ENCODE peak calls at places on chromosomes 3 and 15, in six cellular contexts. A is H1, W is neuronal stem cell, V is DND-41, R is GM23248, M is mesenchymal stem cell. F is an unnamed sample. For H3K27me3, the result is how much of the 10 kb centered on the place peaks cover.

GRCh38 chr3:68878322-68878721 is 54.0 kb downstream of the TAFA4 start:
- DNase-seq in A (no peak), W (peak), V (no peak), R (peak), M (peak), F (peak)

GRCh38 chr3:191563722-191564121 is 102.8 kb downstream of the PYDC2 start:
- DNase-seq in A (no peak), W (no peak), V (no peak), R (no peak), M (no peak), F (no peak)

GRCh38 chr15:101472033-101472432 is 17.5 kb downstream of the PCSK6 start:
- DNase-seq in A (no peak), W (no peak), V (no peak), R (no peak), M (no peak), F (no peak)

GRCh38 chr3:149397528-149397927 is 20.1 kb upstream of the TM4SF1 start:
- DNase-seq in A (no peak), W (no peak), V (no peak), R (no peak), M (no peak), F (no peak)

GRCh38 chr3:104245981-104246380 is 1120.7 kb upstream of the ALCAM start:
- DNase-seq in A (no peak), W (no peak), V (no peak), R (no peak), M (no peak), F (no peak)

GRCh38 chr3:71104090-71104489 is 479.4 kb downstream of the FOXP1 start:
- DNase-seq in A (no peak), W (no peak), V (no peak), R (peak), M (peak), F (no peak)

GRCh38 chr3:59429203-59429602 is 379.4 kb upstream of the CFAP20DC start:
- DNase-seq in A (no peak), W (no peak), V (no peak), R (peak), M (peak), F (no peak)

GRCh38 chr3:190728574-190729246 is 133.8 kb downstream of the GMNC start:
- DNase-seq in A (no peak), W (no peak), V (no peak), R (peak), M (peak), F (no peak)

GRCh38 chr3:156211583-156211982 is 91.2 kb downstream of the KCNAB1 start:
- DNase-seq in A (no peak), W (no peak), V (no peak), R (peak), M (no peak), F (no peak)

GRCh38 chr15:70111203-70112017 is 13.7 kb upstream of the TLE3 start:
- DNase-seq in A (peak), W (peak), V (peak), R (peak), M (peak), F (peak)

GRCh38 chr3:47362704-47363103 is 18.1 kb upstream of the PTPN23 start:
- DNase-seq in A (no peak), W (no peak), V (no peak), R (no peak), M (no peak), F (no peak)

GRCh38 chr3:43629254-43629653 is 7.4 kb upstream of the ANO10 start:
- DNase-seq in A (no peak), W (no peak), V (no peak), R (peak), M (no peak), F (no peak)

GRCh38 chr3:188431553-188431952 is 277.6 kb downstream of the LPP start:
- DNase-seq in A (no peak), W (no peak), V (no peak), R (peak), M (peak), F (no peak)

GRCh38 chr3:159273608-159274007 is 471.8 kb downstream of the MFSD1 start:
- DNase-seq in A (no peak), W (peak), V (peak), R (peak), M (peak), F (peak)

GRCh38 chr3:110697961-110698360 is 373.7 kb upstream of the NECTIN3 start:
- DNase-seq in A (no peak), W (no peak), V (no peak), R (peak), M (peak), F (no peak)

GRCh38 chr15:47331796-47332480 is 385.4 kb upstream of the SEMA6D start:
- DNase-seq in A (no peak), W (no peak), V (no peak), R (peak), M (peak), F (no peak)

GRCh38 chr15:57138260-57138895 is 219.9 kb downstream of the TCF12 start:
- DNase-seq in A (peak), W (peak), V (peak), R (peak), M (peak), F (peak)

GRCh38 chr15:98123834-98124233 is 163.3 kb downstream of the ARRDC4 start:
- DNase-seq in A (no peak), W (no peak), V (no peak), R (peak), M (no peak), F (no peak)

GRCh38 chr15:71747128-71748083 is 62.9 kb upstream of the NR2E3 start:
- DNase-seq in A (no peak), W (no peak), V (no peak), R (peak), M (peak), F (no peak)

GRCh38 chr3:131007782-131008181 is 18.8 kb downstream of the ASTE1 start:
- DNase-seq in A (no peak), W (no peak), V (no peak), R (peak), M (no peak), F (no peak)

GRCh38 chr15:68578175-68578959 is 426 bp upstream of the CORO2B start:
- DNase-seq in A (no peak), W (no peak), V (no peak), R (peak), M (peak), F (no peak)

GRCh38 chr3:71206305-71206704 is 377.2 kb downstream of the FOXP1 start:
- DNase-seq in A (no peak), W (no peak), V (no peak), R (no peak), M (no peak), F (no peak)

GRCh38 chr15:92391640-92392039 is 2.0 kb upstream of the ST8SIA2 start:
- DNase-seq in A (no peak), W (no peak), V (peak), R (peak), M (peak), F (peak)

GRCh38 chr3:12513694-12514446 is 29.6 kb downstream of the TSEN2 start:
- DNase-seq in A (no peak), W (no peak), V (no peak), R (no peak), M (no peak), F (no peak)

GRCh38 chr3:195907730-195908438 is 467 bp downstream of the TNK2 start:
- DNase-seq in A (no peak), W (no peak), V (peak), R (peak), M (peak), F (peak)

GRCh38 chr3:194689493-194689901 is 3.8 kb downstream of the FAM43A start:
- DNase-seq in A (no peak), W (no peak), V (peak), R (peak), M (peak), F (peak)

GRCh38 chr15:41559489-41560177 is 621 bp downstream of the TYRO3 start:
- DNase-seq in A (no peak), W (peak), V (no peak), R (peak), M (peak), F (no peak)

GRCh38 chr3:156816794-156817741 is 9.1 kb upstream of the LEKR1 start:
- DNase-seq in A (peak), W (peak), V (peak), R (peak), M (peak), F (peak)

GRCh38 chr3:50664959-50665602 is 9.6 kb upstream of the DOCK3 start:
- DNase-seq in A (no peak), W (no peak), V (no peak), R (peak), M (no peak), F (no peak)

GRCh38 chr15:40477703-40478269 is 7.0 kb downstream of the CHST14 start:
- DNase-seq in A (no peak), W (no peak), V (no peak), R (no peak), M (no peak), F (no peak)

DNA sequence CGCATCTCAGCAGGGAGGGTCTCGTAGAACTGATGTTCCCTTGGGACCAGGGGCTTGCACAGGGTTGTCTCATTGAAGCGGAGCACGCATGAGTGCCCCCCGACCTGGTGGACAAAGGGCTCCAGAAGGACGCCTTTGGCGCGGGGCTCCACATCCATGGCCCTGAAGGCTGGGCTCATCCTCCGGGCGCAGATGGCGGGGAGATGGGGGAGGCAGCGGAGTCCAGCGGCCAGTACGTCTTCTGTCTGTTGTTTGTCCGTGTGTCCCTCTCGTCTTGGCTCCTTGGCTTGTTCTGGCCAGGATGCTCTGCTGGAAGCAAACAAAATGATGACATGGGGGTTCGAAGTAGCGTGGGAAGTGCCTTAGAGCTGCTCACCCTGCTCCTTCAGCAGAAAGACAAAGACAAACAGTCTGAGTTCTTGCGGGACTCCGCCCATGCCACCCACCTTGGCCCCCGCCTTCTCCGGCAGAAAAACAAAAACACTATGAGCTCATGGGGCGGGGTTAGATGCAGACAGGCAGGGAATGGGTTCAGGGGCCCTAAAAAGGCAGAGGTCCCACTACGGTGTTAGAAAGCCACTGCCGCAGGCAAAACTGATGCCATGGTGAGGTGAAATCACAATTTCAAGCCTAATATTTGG is 9.5 kb upstream of the NCKIPSD start:
- DNase-seq in A (peak), W (peak), V (no peak), R (peak), M (peak), F (no peak)
- H3K4me3 ChIP-seq in A (peak), W (no peak), V (no peak), R (peak), M (peak), F (no peak)

DNA sequence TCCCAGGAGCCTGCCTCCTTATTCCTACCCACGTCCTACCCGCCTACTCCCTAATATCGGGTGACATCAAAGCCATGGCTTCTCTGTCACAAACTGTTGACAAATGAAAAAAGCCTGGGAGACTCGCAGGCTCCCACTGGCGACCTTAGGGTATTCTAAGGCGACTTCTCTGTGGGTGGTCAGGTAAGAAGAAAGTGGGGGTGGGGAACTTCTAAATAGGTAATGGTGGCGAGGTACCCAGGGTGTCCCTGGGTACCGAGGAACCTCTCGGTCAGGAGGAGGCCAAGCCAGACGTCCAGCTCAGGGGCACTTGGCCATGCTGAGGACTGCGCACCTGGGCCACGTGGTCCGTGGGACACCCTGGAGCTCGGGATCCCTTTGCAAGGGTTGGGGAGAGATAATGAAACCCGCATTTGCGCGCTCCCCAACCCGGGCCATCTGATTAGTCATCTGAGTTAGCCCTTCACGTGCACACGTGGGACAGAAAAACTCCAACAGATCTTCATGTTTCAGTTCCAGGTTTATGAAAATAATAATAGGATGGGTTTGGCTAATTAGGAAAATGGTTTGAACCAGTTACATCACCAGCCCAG is 78.2 kb downstream of the NR2F2 start:
- DNase-seq in A (no peak), W (no peak), V (no peak), R (peak), M (no peak), F (no peak)
- H3K4me2 ChIP-seq in A (peak), W (peak), V (no peak), R (peak), M (peak), F (no peak)

GRCh38 chr15:26119322-26119721 is 256.2 kb upstream of the ATP10A start:
- DNase-seq in A (no peak), W (no peak), V (no peak), R (no peak), M (no peak), F (no peak)
- H3K27me3 ChIP-seq in A (under half), W (under half), V (under half), R (under half), M (under half), F (under half)

GRCh38 chr3:111913163-111913763 is 54.2 kb downstream of the PHLDB2 start:
- DNase-seq in A (no peak), W (no peak), V (no peak), R (no peak), M (no peak), F (no peak)
- H3K4me3 ChIP-seq in A (no peak), W (no peak), V (no peak), R (no peak), M (no peak), F (no peak)

DNA sequence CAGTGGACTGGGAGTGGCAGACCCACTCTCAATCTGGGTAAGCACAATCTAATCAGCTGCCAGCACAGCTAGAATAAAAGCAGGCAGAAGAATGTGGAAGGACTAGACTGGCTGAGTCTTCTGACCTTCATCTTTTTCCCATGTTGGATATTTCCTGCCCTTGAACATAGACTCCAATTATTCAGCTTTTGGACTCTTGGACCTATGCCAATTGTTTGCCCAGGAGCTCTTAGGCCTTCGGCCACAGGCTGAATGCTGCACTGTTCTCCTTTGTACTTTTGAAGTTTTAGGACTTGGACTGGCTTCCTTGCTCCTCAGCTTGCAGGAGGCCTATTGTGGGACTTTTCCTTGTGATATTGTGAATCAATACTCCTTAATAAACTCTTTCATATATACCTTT is 477.7 kb upstream of the ZNF385D start:
- DNase-seq in A (no peak), W (no peak), V (no peak), R (no peak), M (no peak), F (no peak)
- H3K4me2 ChIP-seq in A (no peak), W (no peak), V (no peak), R (no peak), M (no peak), F (no peak)

GRCh38 chr3:77078279-77078678 is 38.4 kb downstream of the ROBO2 start:
- DNase-seq in A (no peak), W (no peak), V (no peak), R (no peak), M (no peak), F (no peak)
- H3K27me3 ChIP-seq in A (under half), W (under half), V (under half), R (under half), M (under half), F (under half)

DNA sequence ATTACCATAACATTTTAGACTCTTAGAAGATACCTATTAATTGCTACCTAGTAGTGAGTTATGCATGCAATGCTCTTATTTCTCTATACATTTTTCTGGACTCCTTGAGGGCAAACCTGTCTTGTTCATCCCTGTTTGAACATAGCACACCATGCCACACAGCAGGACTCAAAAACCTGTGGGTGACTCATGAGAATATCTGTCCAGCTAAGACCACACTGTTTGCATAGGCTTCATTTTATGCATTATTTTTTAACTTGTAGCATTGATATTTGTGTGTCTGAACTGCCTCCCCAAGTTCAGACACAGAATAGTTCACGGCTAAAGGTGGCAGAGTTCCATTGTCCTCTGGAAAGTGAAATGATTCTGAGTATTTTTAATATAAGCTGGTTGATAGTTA is 1.8 kb downstream of the LMCD1 start:
- DNase-seq in A (no peak), W (no peak), V (no peak), R (peak), M (no peak), F (no peak)
- H3K4me3 ChIP-seq in A (no peak), W (no peak), V (no peak), R (peak), M (peak), F (no peak)

GRCh38 chr3:88000853-88001252 is 58.0 kb downstream of the CGGBP1 start:
- DNase-seq in A (no peak), W (peak), V (no peak), R (no peak), M (peak), F (no peak)
- H3K4me2 ChIP-seq in A (peak), W (no peak), V (no peak), R (no peak), M (peak), F (no peak)